ENCODE peak calls at places on chromosomes 13 and 19, in five cellular contexts. E, X, K, P and D are unnamed samples.
A peak's percentile ranks its signal among the peaks of the same experiment; 100 is the strongest.

GRCh38 chr19:49786432-49786831 is 19.6 kb downstream of the AP2A1 start:
- DNase-seq in X (no peak), P (no peak), E (peak; percentile 60), K (no peak), D (no peak)

GRCh38 chr13:78029891-78030290 is 111.3 kb upstream of the EDNRB start:
- DNase-seq in K (no peak), P (no peak), X (no peak), E (no peak), D (no peak)

GRCh38 chr13:37385248-37385647 is 213.3 kb downstream of the POSTN start:
- DNase-seq in P (no peak), E (no peak), K (no peak), X (no peak), D (no peak)

GRCh38 chr19:35895911-35896642 is 4.3 kb downstream of the NFKBID start:
- DNase-seq in K (no peak), X (no peak), P (no peak), E (no peak), D (no peak)

GRCh38 chr13:48561461-48562224 is 28.8 kb upstream of the RCBTB2 start:
- DNase-seq in K (no peak), P (no peak), X (no peak), E (no peak), D (no peak)

GRCh38 chr13:41075034-41075433 is 13.7 kb downstream of the WBP4 start:
- DNase-seq in X (no peak), K (peak; percentile 13), E (peak; percentile 39), P (peak; percentile 35), D (peak; percentile 19)

GRCh38 chr19:42115219-42115618 is 17.0 kb downstream of the POU2F2 start:
- DNase-seq in E (peak; percentile 35), P (no peak), K (no peak), X (no peak), D (no peak)

GRCh38 chr19:38304866-38305429 is 897 bp downstream of the C19orf33 start:
- DNase-seq in E (no peak), P (no peak), X (peak; percentile 55), K (no peak), D (peak; percentile 44)

GRCh38 chr19:3316659-3317207 is 49.6 kb upstream of the NFIC start:
- DNase-seq in K (no peak), E (no peak), X (no peak), P (no peak), D (no peak)

GRCh38 chr19:49678970-49679831 is 2.1 kb downstream of the PRMT1 start:
- DNase-seq in E (no peak), P (no peak), K (no peak), X (no peak), D (no peak)

GRCh38 chr19:14517446-14517839 is 754 bp downstream of the DNAJB1 start:
- DNase-seq in E (peak; percentile 35), P (no peak), X (no peak), K (no peak), D (no peak)

GRCh38 chr13:75061909-75062308 is 420.1 kb downstream of the TBC1D4 start:
- DNase-seq in X (no peak), K (no peak), E (no peak), P (no peak), D (no peak)

GRCh38 chr13:90321281-90321931 is 1026.1 kb upstream of the MIR17HG start:
- DNase-seq in E (no peak), K (no peak), X (no peak), P (no peak), D (no peak)

GRCh38 chr19:10604460-10604980 is 17.4 kb upstream of the AP1M2 start:
- DNase-seq in K (no peak), X (no peak), P (peak; percentile 66), E (no peak), D (peak; percentile 22)

GRCh38 chr13:112457485-112457884 is 81.3 kb downstream of the SPACA7 start:
- DNase-seq in P (no peak), X (no peak), E (no peak), K (no peak), D (no peak)

GRCh38 chr13:85508683-85509329 is 290.4 kb downstream of the SLITRK6 start:
- DNase-seq in E (no peak), K (no peak), P (no peak), X (no peak), D (no peak)

GRCh38 chr13:106311004-106311403 is 224.5 kb downstream of the EFNB2 start:
- DNase-seq in P (no peak), X (no peak), E (no peak), K (no peak), D (no peak)

GRCh38 chr13:71979616-71980015 is 112.6 kb upstream of the DACH1 start:
- DNase-seq in X (no peak), E (no peak), K (no peak), P (no peak), D (no peak)

GRCh38 chr19:28010656-28011055 is 1202.3 kb downstream of the UQCRFS1 start:
- DNase-seq in P (no peak), K (no peak), E (no peak), X (no peak), D (no peak)

GRCh38 chr13:99959538-99960230 is 11.9 kb downstream of the ZIC5 start:
- DNase-seq in X (no peak), K (no peak), E (no peak), P (no peak), D (peak; percentile 37)

GRCh38 chr19:39177110-39177699 is 19.6 kb upstream of the NCCRP1 start:
- DNase-seq in X (no peak), K (no peak), P (no peak), E (no peak), D (no peak)

GRCh38 chr19:44939668-44940067 is 2.4 kb upstream of the APOC4 start:
- DNase-seq in X (no peak), K (no peak), P (no peak), E (peak; percentile 11), D (no peak)

GRCh38 chr19:16677060-16677459 is 16.1 kb downstream of the TMEM38A start:
- DNase-seq in K (no peak), E (no peak), P (no peak), X (no peak), D (no peak)

GRCh38 chr13:60080871-60081270 is 82.9 kb downstream of the DIAPH3 start:
- DNase-seq in K (no peak), P (no peak), E (peak; percentile 54), X (no peak), D (no peak)

GRCh38 chr19:10419646-10420443 is 493 bp upstream of the PDE4A start:
- DNase-seq in K (peak; percentile 44), X (no peak), E (no peak), P (peak; percentile 84), D (peak; percentile 26)

GRCh38 chr19:42201489-42202289 is 15.8 kb downstream of the DEDD2 start:
- DNase-seq in P (peak; percentile 89), K (peak; percentile 33), E (no peak), X (no peak), D (no peak)

GRCh38 chr19:55383789-55384575 is at the start of gene TMEM238:
- DNase-seq in K (peak; percentile 50), X (peak; percentile 62), E (peak; percentile 62), P (peak; percentile 90), D (peak; percentile 54)
- TF ChIP-seq CTCF in K (no peak), X (peak; percentile 18), E (no peak), P (peak; percentile 37), D (no peak)

DNA sequence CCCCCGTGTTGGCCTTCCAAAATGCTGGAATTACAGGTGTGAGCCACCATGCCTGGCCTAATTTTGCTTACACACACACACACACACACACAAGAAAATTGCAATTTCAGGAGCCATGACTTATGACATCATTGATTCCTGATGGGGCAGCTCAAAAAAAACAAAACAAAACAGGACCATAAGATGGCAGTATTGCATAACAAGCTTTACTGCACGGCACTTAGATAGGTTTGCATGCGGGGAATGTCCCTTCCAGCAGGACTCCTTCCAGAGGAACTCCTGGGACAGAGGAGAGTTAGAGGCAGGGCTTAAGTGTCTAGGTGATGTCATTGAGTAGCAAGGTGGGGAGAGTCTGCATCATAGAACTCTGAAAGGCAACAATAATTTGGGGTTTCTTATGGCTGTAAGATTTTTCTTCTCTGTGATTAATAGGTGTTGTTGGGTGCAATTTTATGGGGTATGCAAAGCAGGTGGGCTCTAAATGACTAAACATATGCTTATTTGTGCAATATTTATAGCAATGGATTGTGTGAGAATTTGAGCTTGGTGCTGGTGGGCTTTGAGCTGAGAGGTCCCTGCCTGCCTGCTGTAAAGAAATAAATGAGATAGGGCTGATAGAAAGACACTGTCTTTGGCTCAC is 9.0 kb upstream of the ACSBG2 start:
- DNase-seq in P (peak; percentile 65), E (peak; percentile 67), K (no peak), X (no peak), D (no peak)
- TF ChIP-seq CTCF in P (peak; percentile 16), E (peak; percentile 48), K (no peak), X (peak; percentile 29), D (no peak)

GRCh38 chr13:95474992-95475391 is 77.5 kb upstream of the CLDN10 start:
- DNase-seq in P (no peak), X (no peak), K (no peak), E (no peak), D (peak; percentile 22)
- TF ChIP-seq CTCF in P (no peak), X (no peak), K (no peak), E (no peak), D (no peak)

GRCh38 chr19:7489609-7490044 is 792 bp upstream of the PEX11G start:
- DNase-seq in E (no peak), X (no peak), K (no peak), P (no peak), D (no peak)

GRCh38 chr19:7488736-7489353 is at the start of gene PEX11G:
- DNase-seq in K (peak; percentile 92), E (peak; percentile 74), P (peak; percentile 99), X (peak; percentile 94), D (peak; percentile 94)

GRCh38 chr19:7497292-7497691 is 8.5 kb upstream of the PEX11G start:
- DNase-seq in K (no peak), X (no peak), P (no peak), E (no peak), D (peak; percentile 34)

GRCh38 chr19:7492142-7493055 is 3.6 kb upstream of the PEX11G start:
- DNase-seq in E (peak; percentile 77), P (no peak), X (no peak), K (no peak), D (no peak)

GRCh38 chr19:7494416-7495098 is 5.7 kb upstream of the PEX11G start:
- DNase-seq in P (no peak), K (no peak), X (no peak), E (no peak), D (no peak)
- TF ChIP-seq CTCF in P (no peak), K (no peak), X (peak; percentile 19), E (no peak), D (no peak)

GRCh38 chr13:97749174-97749573 is 204.3 kb upstream of the IPO5 start:
- DNase-seq in K (no peak), X (no peak), P (no peak), E (no peak), D (no peak)
- TF ChIP-seq CTCF in K (no peak), X (no peak), P (no peak), E (no peak), D (no peak)

GRCh38 chr13:26503826-26504594 is 53.5 kb upstream of the WASF3 start:
- DNase-seq in K (no peak), P (no peak), X (no peak), E (no peak), D (no peak)

GRCh38 chr13:26498524-26499208 is 58.8 kb upstream of the WASF3 start:
- DNase-seq in K (no peak), P (no peak), X (no peak), E (no peak), D (no peak)

GRCh38 chr13:26500618-26501320 is 56.7 kb upstream of the WASF3 start:
- DNase-seq in P (no peak), K (no peak), E (no peak), X (no peak), D (no peak)

GRCh38 chr13:26499209-26499601 is 58.3 kb upstream of the WASF3 start:
- DNase-seq in P (no peak), E (no peak), X (no peak), K (no peak), D (no peak)

GRCh38 chr13:26502826-26503225 is 54.7 kb upstream of the WASF3 start:
- DNase-seq in X (no peak), E (peak; percentile 86), K (no peak), P (no peak), D (peak; percentile 31)
- TF ChIP-seq CTCF in X (peak; percentile 17), E (peak; percentile 50), K (no peak), P (no peak), D (no peak)